ENCODE peak calls at places on chromosomes 13 and 19, in four cellular contexts. L is HCT116, W is IMR-90, U is ascending aorta. F is an unnamed sample.

GRCh38 chr13:26230703-26231102 is 8.6 kb upstream of the RNF6 start:
- DNase-seq in L (no peak), W (no peak), U (no peak), F (no peak)

GRCh38 chr19:7326105-7326877 is 22.4 kb upstream of the ARHGEF18 start:
- DNase-seq in L (peak), W (no peak), U (no peak), F (peak)

GRCh38 chr19:2627319-2627829 is 75.1 kb downstream of the GNG7 start:
- DNase-seq in L (peak), W (peak), U (peak), F (no peak)

GRCh38 chr19:39405930-39406655 is 554 bp upstream of the ZFP36 start:
- DNase-seq in L (no peak), W (no peak), U (no peak), F (peak)

GRCh38 chr13:57491318-57491717 is 140.2 kb upstream of the PCDH17 start:
- DNase-seq in L (no peak), W (no peak), U (no peak), F (no peak)

GRCh38 chr13:73754727-73755292 is 379.4 kb downstream of the KLF12 start:
- DNase-seq in L (peak), W (peak), U (no peak), F (peak)

GRCh38 chr13:68199271-68199670 is 969.1 kb upstream of the PCDH9 start:
- DNase-seq in L (no peak), W (no peak), U (no peak), F (no peak)

GRCh38 chr13:94322925-94323324 is 156.6 kb downstream of the DCT start:
- DNase-seq in L (no peak), W (no peak), U (no peak), F (no peak)

GRCh38 chr19:32896516-32897214 is 27.1 kb upstream of the SLC7A9 start:
- DNase-seq in L (no peak), W (peak), U (no peak), F (no peak)

GRCh38 chr19:15248648-15249559 is 16.7 kb upstream of the EPHX3 start:
- DNase-seq in L (no peak), W (peak), U (peak), F (no peak)

GRCh38 chr19:40213882-40214570 is 4.2 kb downstream of the TTC9B start:
- DNase-seq in L (no peak), W (no peak), U (no peak), F (no peak)

GRCh38 chr13:110574161-110574560 is 12.6 kb upstream of the RAB20 start:
- DNase-seq in L (no peak), W (no peak), U (no peak), F (no peak)

GRCh38 chr19:9132422-9132821 is 5.7 kb upstream of the OR7G3 start:
- DNase-seq in L (no peak), W (no peak), U (no peak), F (no peak)

GRCh38 chr19:29810504-29810871 is 1.3 kb upstream of the CCNE1 start:
- DNase-seq in L (no peak), W (peak), U (no peak), F (no peak)

GRCh38 chr13:62168891-62169290 is 753.2 kb upstream of the PCDH20 start:
- DNase-seq in L (no peak), W (no peak), U (no peak), F (no peak)

GRCh38 chr13:30191491-30192100 is 115.8 kb downstream of the KATNAL1 start:
- DNase-seq in L (no peak), W (peak), U (no peak), F (no peak)

GRCh38 chr13:110445183-110445582 is 116.3 kb downstream of the RAB20 start:
- DNase-seq in L (no peak), W (peak), U (no peak), F (no peak)

GRCh38 chr19:19568802-19569756 is 31.0 kb downstream of the CILP2 start:
- DNase-seq in L (no peak), W (peak), U (no peak), F (no peak)

GRCh38 chr19:54551950-54552912 is 21.4 kb upstream of the LILRA2 start:
- DNase-seq in L (no peak), W (no peak), U (no peak), F (no peak)

GRCh38 chr19:35351441-35352176 is 3.9 kb downstream of the FFAR1 start:
- DNase-seq in L (no peak), W (no peak), U (no peak), F (peak)

GRCh38 chr19:35977446-35978222 is 17.4 kb upstream of the SDHAF1 start:
- DNase-seq in L (peak), W (no peak), U (no peak), F (no peak)

GRCh38 chr13:113652404-113653263 is 5.4 kb downstream of the ATP4B start:
- DNase-seq in L (no peak), W (no peak), U (no peak), F (no peak)

GRCh38 chr19:5557691-5558090 is 10.1 kb downstream of the TINCR start:
- DNase-seq in L (no peak), W (no peak), U (no peak), F (no peak)

GRCh38 chr19:10402441-10403038 is 802 bp downstream of the CDC37 start:
- DNase-seq in L (no peak), W (no peak), U (no peak), F (no peak)

GRCh38 chr13:79457948-79458347 is 23.0 kb upstream of the NDFIP2 start:
- DNase-seq in L (no peak), W (peak), U (no peak), F (peak)

GRCh38 chr13:59673301-59673700 is 490.4 kb downstream of the DIAPH3 start:
- DNase-seq in L (no peak), W (peak), U (no peak), F (no peak)

GRCh38 chr13:27005556-27005955 is 166.1 kb downstream of the USP12 start:
- DNase-seq in L (no peak), W (no peak), U (no peak), F (no peak)

DNA sequence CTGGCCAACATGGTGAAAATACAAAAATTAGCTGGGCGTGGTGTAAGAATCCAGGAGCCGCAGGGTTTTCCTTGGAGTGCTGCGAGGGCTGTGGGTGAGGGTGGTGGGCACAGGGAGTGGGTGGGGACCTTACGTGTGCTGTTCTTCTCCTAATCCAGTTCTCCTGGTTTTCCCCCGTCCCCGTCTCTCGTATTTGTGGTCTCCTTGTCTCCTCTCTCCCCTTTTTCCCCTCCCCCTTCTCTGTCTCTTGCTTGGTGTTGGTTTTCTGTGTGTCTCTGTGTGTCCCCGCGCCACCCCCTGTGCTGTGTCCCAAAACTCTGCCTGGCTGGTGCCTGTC is 1.7 kb downstream of the SELENOW start:
- DNase-seq in L (no peak), W (no peak), U (no peak), F (no peak)
- H3K4me3 ChIP-seq in L (no peak), W (no peak), U (peak), F (no peak)

DNA sequence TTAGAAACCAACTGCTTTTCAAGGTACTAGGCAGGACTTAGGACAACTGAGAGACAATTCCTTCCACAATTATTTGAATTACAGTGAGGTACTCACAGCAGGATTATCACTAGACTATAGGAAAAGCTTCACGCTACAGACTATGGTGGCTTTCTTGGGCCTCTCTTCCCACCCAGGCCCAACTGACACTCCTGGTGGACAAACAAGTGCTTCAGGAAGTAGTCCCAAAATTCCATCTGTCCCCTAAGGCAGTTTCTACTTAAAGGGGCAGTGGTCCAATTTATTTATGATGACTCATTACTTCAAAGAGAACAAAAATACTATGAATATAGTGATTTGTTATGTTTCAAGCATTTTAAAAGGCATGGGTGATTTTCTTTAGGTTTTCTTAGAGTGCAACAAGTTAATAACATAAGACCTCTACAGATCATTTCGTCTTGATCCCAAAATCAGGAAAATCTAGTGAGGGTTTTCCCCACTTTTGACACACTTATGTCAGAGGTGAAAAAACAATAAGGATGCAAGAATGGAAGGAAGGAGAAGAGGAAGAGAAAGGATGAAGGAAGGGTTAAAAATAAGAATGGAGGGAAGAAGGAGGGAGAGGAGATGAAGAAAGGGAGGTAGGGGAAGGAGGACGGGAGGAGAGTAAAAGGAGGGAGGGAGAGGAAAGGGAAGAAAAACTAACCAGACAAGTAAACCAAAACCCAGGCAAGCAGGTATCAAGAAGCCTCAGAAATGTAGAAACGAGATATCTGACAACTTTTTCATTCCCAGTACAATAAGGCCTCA is 100.7 kb downstream of the SERP2 start:
- DNase-seq in L (peak), W (peak), U (no peak), F (no peak)
- H3K27ac ChIP-seq in L (peak), W (no peak), U (peak), F (no peak)

GRCh38 chr13:44853641-44854040 is 135.6 kb downstream of the NUFIP1 start:
- DNase-seq in L (no peak), W (no peak), U (no peak), F (no peak)
- H3K4me3 ChIP-seq in L (no peak), W (no peak), U (no peak), F (no peak)

GRCh38 chr13:21022694-21023325 is 38.6 kb downstream of the LATS2 start:
- DNase-seq in L (no peak), W (no peak), U (no peak), F (no peak)
- H3K27ac ChIP-seq in L (no peak), W (peak), U (no peak), F (no peak)

DNA sequence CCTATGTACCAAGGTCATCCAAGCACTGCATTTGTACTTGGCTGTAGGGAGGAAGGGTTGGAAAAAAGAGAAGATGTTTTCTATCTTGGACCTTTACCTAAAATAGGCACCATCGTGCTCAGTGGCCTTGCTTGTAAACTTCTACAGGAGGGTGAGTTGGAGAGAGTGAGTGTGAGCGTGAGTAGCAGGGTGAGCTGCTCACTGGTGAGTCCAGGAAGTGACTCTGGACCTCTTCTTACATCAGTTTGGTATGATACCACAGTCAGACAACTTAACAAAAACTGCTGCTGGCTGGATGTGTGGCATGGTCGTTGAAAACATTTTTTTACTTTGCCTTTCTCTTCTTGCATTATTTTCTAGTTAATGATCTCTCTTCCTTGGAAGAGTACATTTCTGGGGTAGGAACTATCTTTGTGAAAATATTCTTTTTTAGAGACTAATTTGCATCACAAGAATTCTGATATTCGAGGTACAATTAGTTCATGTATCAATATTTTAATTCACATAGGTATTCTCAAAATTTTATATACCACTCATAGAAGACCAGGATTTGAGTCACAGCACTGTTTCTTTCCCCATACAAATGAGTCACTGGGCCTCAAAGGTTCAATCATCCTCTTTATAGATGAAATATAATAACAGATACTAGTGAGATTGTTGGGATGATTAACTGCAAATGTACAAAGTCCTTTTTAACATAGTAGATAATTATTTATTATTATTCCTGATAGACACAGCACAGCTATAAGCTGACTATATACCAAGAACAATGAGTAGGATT is 651 bp downstream of the SERPINE3 start:
- DNase-seq in L (no peak), W (peak), U (no peak), F (no peak)
- H3K4me3 ChIP-seq in L (no peak), W (no peak), U (no peak), F (no peak)

GRCh38 chr13:33186851-33187250 is 98.7 kb downstream of the STARD13 start:
- DNase-seq in L (no peak), W (peak), U (no peak), F (no peak)
- H3K27ac ChIP-seq in L (no peak), W (peak), U (peak), F (no peak)